ENCODE peak calls at places on chromosomes 5 and 9, in nine cellular contexts. D is SJSA1, C is GM23338, Z is uterus, V is GM12865, U is transverse colon, I is PC-3, W is brain microvascular endothelial cell, L is iPS DF 6.9. O is an unnamed sample.

GRCh38 chr9:512555-513272 is 298.0 kb downstream of the DOCK8 start:
- DNase-seq in L (no peak), Z (no peak), V (no peak), I (no peak), W (no peak), C (no peak), U (no peak), D (no peak), O (no peak)

GRCh38 chr5:2141254-2142000 is 258.7 kb upstream of the IRX4 start:
- DNase-seq in Z (no peak), C (no peak), V (no peak), L (no peak), W (no peak), U (no peak), D (no peak), I (no peak), O (no peak)

GRCh38 chr5:131364507-131365050 is 100.7 kb downstream of the CDC42SE2 start:
- DNase-seq in W (no peak), V (no peak), U (no peak), C (no peak), L (no peak), Z (no peak), D (no peak), I (no peak), O (no peak)

GRCh38 chr9:134188421-134189166 is 24.2 kb upstream of the RNU6ATAC start:
- DNase-seq in U (no peak), C (no peak), Z (peak; percentile 20), L (no peak), I (no peak), W (no peak), D (no peak), V (no peak), O (no peak)

GRCh38 chr5:61999371-61999770 is 306.6 kb upstream of the KIF2A start:
- DNase-seq in W (no peak), L (no peak), V (no peak), I (peak; percentile 4), C (no peak), D (no peak), Z (no peak), U (no peak), O (no peak)

GRCh38 chr5:173778784-173779304 is 109.3 kb upstream of the CPEB4 start:
- DNase-seq in U (no peak), D (no peak), Z (no peak), V (no peak), L (no peak), W (peak; percentile 20), I (no peak), C (no peak), O (peak; percentile 4)

GRCh38 chr5:61397238-61397637 is 65.2 kb downstream of the ZSWIM6 start:
- DNase-seq in U (no peak), V (no peak), L (no peak), W (peak; percentile 20), I (no peak), Z (no peak), D (no peak), C (no peak), O (no peak)

GRCh38 chr9:68704804-68705635 is at the start of gene PIP5K1B:
- DNase-seq in L (peak; percentile 52), C (peak; percentile 82), V (peak; percentile 93), U (peak; percentile 90), W (peak; percentile 27), Z (peak; percentile 30), D (peak; percentile 43), I (peak; percentile 56), O (no peak)

GRCh38 chr9:93252116-93252780 is 68.3 kb downstream of the WNK2 start:
- DNase-seq in I (no peak), L (no peak), C (no peak), V (no peak), D (no peak), Z (no peak), W (no peak), U (no peak), O (no peak)

GRCh38 chr5:145587308-145588071 is 247.7 kb downstream of the PRELID2 start:
- DNase-seq in D (no peak), I (peak; percentile 65), W (peak; percentile 89), V (no peak), Z (no peak), C (no peak), U (no peak), L (no peak), O (peak; percentile 61)

GRCh38 chr9:115847245-115847644 is 306.3 kb upstream of the PAPPA start:
- DNase-seq in L (no peak), Z (no peak), I (peak; percentile 38), V (no peak), D (no peak), C (no peak), U (no peak), W (peak; percentile 53), O (peak; percentile 48)

GRCh38 chr5:132760043-132760420 is 12.8 kb downstream of the CCNI2 start:
- DNase-seq in Z (no peak), U (peak; percentile 6), V (no peak), I (no peak), W (no peak), D (peak; percentile 44), C (no peak), L (no peak), O (no peak)

GRCh38 chr5:54837939-54838457 is 147.4 kb downstream of the ESM1 start:
- DNase-seq in Z (no peak), I (no peak), D (no peak), W (no peak), V (no peak), C (no peak), L (no peak), U (no peak), O (no peak)

GRCh38 chr5:153513171-153513570 is 22.7 kb downstream of the GRIA1 start:
- DNase-seq in C (no peak), V (no peak), W (peak; percentile 57), Z (no peak), L (no peak), I (no peak), D (no peak), U (no peak), O (peak; percentile 49)

GRCh38 chr9:1050125-1050895 is at the start of gene DMRT2:
- DNase-seq in W (peak; percentile 12), Z (peak; percentile 83), U (peak; percentile 93), I (no peak), L (peak; percentile 89), D (no peak), C (peak; percentile 98), V (peak; percentile 80), O (no peak)

GRCh38 chr9:86175743-86176456 is 76.5 kb upstream of the GOLM1 start:
- DNase-seq in U (no peak), L (no peak), Z (no peak), W (no peak), V (peak; percentile 20), I (no peak), D (no peak), C (no peak), O (no peak)

GRCh38 chr9:27451207-27451792 is 72.8 kb upstream of the IFNK start:
- DNase-seq in U (no peak), Z (no peak), D (no peak), I (no peak), W (no peak), L (no peak), V (no peak), C (no peak), O (no peak)

GRCh38 chr9:35675204-35675603 is 1.5 kb downstream of the CA9 start:
- DNase-seq in L (no peak), W (no peak), Z (no peak), C (peak; percentile 72), U (no peak), V (no peak), D (no peak), I (no peak), O (no peak)
- H3K4me3 ChIP-seq in L (peak overlapping the region; percentile 27), W (peak overlapping the region; percentile 56), Z (peak overlapping the region; percentile 34), C (peak overlapping the region; percentile 74), U (peak overlapping the region; percentile 52), V (no peak overlapping the region), D (no peak overlapping the region), I (no peak overlapping the region), O (peak overlapping the region; percentile 51)

GRCh38 chr5:7628820-7629219 is 222.1 kb downstream of the CFAP90 start:
- DNase-seq in C (no peak), V (no peak), W (no peak), Z (no peak), L (no peak), D (no peak), I (no peak), U (no peak), O (no peak)
- H3K4me3 ChIP-seq in C (no peak overlapping the region), V (no peak overlapping the region), W (no peak overlapping the region), Z (no peak overlapping the region), L (no peak overlapping the region), D (no peak overlapping the region), I (no peak overlapping the region), U (no peak overlapping the region), O (no peak overlapping the region)

GRCh38 chr5:142683116-142683515 is 2.8 kb downstream of the FGF1 start:
- DNase-seq in D (no peak), I (no peak), V (no peak), Z (no peak), W (no peak), L (no peak), C (no peak), U (no peak), O (no peak)

GRCh38 chr5:142683885-142684505 is 1.9 kb downstream of the FGF1 start:
- DNase-seq in W (no peak), D (no peak), C (no peak), Z (no peak), U (no peak), L (no peak), I (no peak), V (no peak), O (no peak)

GRCh38 chr5:142686210-142686734 is 382 bp upstream of the FGF1 start:
- DNase-seq in L (no peak), U (no peak), W (peak; percentile 57), D (no peak), C (peak; percentile 37), I (no peak), V (no peak), Z (peak; percentile 32), O (no peak)

GRCh38 chr5:142685418-142686209 is at the start of gene FGF1:
- DNase-seq in W (peak; percentile 76), D (no peak), C (no peak), L (no peak), U (no peak), Z (no peak), I (no peak), V (no peak), O (no peak)

DNA sequence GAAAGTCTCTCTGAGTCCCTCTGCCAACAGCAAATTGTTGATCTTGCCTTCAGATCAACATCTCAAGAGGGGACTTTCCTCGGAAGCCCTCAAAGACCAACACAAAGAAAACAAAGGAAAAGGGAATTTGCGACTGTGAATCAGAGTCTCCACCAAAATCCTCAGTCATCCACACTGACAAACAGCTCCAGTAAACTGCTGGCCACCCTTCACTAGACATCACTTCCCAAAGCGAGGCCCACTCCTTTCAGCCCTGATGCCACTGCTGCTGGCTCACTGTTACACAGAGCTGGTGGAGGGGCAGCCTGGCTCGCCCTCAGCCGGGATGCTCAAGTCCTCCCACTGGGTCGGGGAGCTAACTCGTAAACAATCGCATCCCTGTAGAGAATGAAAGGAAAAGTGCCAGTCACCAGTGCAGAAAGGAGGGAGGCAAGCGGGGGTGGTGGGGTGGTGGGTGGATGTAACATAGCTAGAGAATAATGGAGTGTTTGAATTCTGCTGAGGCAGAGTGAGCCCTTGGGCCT is 1.3 kb downstream of the FGF1 start:
- DNase-seq in Z (no peak), C (peak; percentile 60), W (no peak), L (no peak), D (peak; percentile 67), V (no peak), I (no peak), U (no peak), O (no peak)
- H3K4me3 ChIP-seq in Z (no peak overlapping the region), C (peak overlapping the region; percentile 24), W (no peak overlapping the region), L (no peak overlapping the region), D (no peak overlapping the region), V (no peak overlapping the region), I (no peak overlapping the region), U (no peak overlapping the region), O (no peak overlapping the region)

GRCh38 chr5:8456846-8457186 is 587.9 kb downstream of the MTRR start:
- DNase-seq in W (no peak), I (no peak), U (no peak), D (no peak), L (no peak), Z (no peak), C (no peak), V (no peak), O (no peak)
- H3K4me3 ChIP-seq in W (no peak overlapping the region), I (no peak overlapping the region), U (peak overlapping the region; percentile 78), D (peak overlapping the region; percentile 81), L (no peak overlapping the region), Z (peak overlapping the region; percentile 5), C (peak overlapping the region; percentile 59), V (no peak overlapping the region), O (peak overlapping the region; percentile 2)

O was measured in AG04450.